ENCODE peak calls at places on chromosomes 5 and 9, in four cellular contexts. W is K562, Y is A549, H is ovary. A is an unnamed sample.

GRCh38 chr9:117722108-117722761 is 18.0 kb downstream of the TLR4 start:
- DNase-seq in H (no peak), W (no peak), Y (no peak), A (no peak)

GRCh38 chr9:95570150-95570549 is 53.4 kb upstream of the PTCH1 start:
- DNase-seq in Y (no peak), W (no peak), H (no peak), A (no peak)

GRCh38 chr5:116583085-116583766 is 8.6 kb upstream of the SEMA6A start:
- DNase-seq in H (no peak), Y (no peak), W (no peak), A (no peak)

GRCh38 chr5:2017540-2018389 is 135.0 kb upstream of the IRX4 start:
- DNase-seq in W (peak), Y (peak), H (no peak), A (no peak)

GRCh38 chr9:127873223-127873691 is 4.2 kb downstream of the AK1 start:
- DNase-seq in W (no peak), Y (no peak), H (peak), A (no peak)

GRCh38 chr9:33180526-33181184 is 13.5 kb upstream of the B4GALT1 start:
- DNase-seq in H (no peak), Y (no peak), W (no peak), A (no peak)

GRCh38 chr9:75889577-75889976 is 896 bp upstream of the PCSK5 start:
- DNase-seq in Y (no peak), W (no peak), H (no peak), A (no peak)

GRCh38 chr5:78893959-78894676 is 91.0 kb downstream of the ARSB start:
- DNase-seq in Y (no peak), H (no peak), W (no peak), A (no peak)

GRCh38 chr5:95446560-95447221 is 55.5 kb downstream of the FAM81B start:
- DNase-seq in W (no peak), Y (no peak), H (no peak), A (no peak)

GRCh38 chr5:75522025-75522424 is 10.3 kb downstream of the POLK start:
- DNase-seq in Y (no peak), H (no peak), W (no peak), A (no peak)

GRCh38 chr5:1541662-1542008 is 17.9 kb upstream of the LPCAT1 start:
- DNase-seq in H (no peak), W (no peak), Y (no peak), A (no peak)

GRCh38 chr5:136192015-136192525 is 892 bp downstream of the SMIM32 start:
- DNase-seq in Y (no peak), H (no peak), W (no peak), A (no peak)

GRCh38 chr9:76560481-76560891 is 101.5 kb downstream of the GCNT1 start:
- DNase-seq in Y (no peak), H (no peak), W (no peak), A (no peak)

GRCh38 chr9:88680505-88681160 is 145.7 kb downstream of the NXNL2 start:
- DNase-seq in Y (no peak), H (no peak), W (no peak), A (no peak)

GRCh38 chr9:100170085-100170484 is 71.0 kb downstream of the INVS start:
- DNase-seq in Y (no peak), H (no peak), W (no peak), A (no peak)

GRCh38 chr5:468401-468800 is 25.4 kb downstream of the EXOC3 start:
- DNase-seq in H (no peak), Y (no peak), W (no peak), A (no peak)

GRCh38 chr9:131745611-131746010 is 5.7 kb upstream of the RAPGEF1 start:
- DNase-seq in H (no peak), Y (no peak), W (no peak), A (no peak)

GRCh38 chr5:131720714-131721113 is 76.1 kb downstream of the FNIP1 start:
- DNase-seq in W (no peak), Y (no peak), H (no peak), A (no peak)

GRCh38 chr5:132264546-132265335 is 7.2 kb downstream of the PDLIM4 start:
- DNase-seq in W (no peak), H (no peak), Y (no peak), A (no peak)

GRCh38 chr5:84303315-84303714 is 81.4 kb downstream of the EDIL3 start:
- DNase-seq in Y (no peak), W (no peak), H (no peak), A (no peak)

GRCh38 chr9:128192601-128193371 is 1.4 kb upstream of the CIZ1 start:
- DNase-seq in H (peak), W (peak), Y (peak), A (peak)

GRCh38 chr9:83062653-83063527 is at the start of gene RASEF:
- DNase-seq in Y (peak), W (no peak), H (no peak), A (peak)

GRCh38 chr5:109682383-109682782 is 7.3 kb upstream of the MAN2A1 start:
- DNase-seq in H (no peak), Y (no peak), W (no peak), A (no peak)

GRCh38 chr5:146699729-146700430 is 178.7 kb downstream of the PPP2R2B start:
- DNase-seq in W (no peak), Y (no peak), H (no peak), A (no peak)

GRCh38 chr5:98698359-98698758 is 75.1 kb upstream of the RGMB start:
- DNase-seq in H (no peak), Y (no peak), W (no peak), A (no peak)
- H3K27ac ChIP-seq in H (no peak), Y (no peak), W (no peak), A (no peak)

DNA sequence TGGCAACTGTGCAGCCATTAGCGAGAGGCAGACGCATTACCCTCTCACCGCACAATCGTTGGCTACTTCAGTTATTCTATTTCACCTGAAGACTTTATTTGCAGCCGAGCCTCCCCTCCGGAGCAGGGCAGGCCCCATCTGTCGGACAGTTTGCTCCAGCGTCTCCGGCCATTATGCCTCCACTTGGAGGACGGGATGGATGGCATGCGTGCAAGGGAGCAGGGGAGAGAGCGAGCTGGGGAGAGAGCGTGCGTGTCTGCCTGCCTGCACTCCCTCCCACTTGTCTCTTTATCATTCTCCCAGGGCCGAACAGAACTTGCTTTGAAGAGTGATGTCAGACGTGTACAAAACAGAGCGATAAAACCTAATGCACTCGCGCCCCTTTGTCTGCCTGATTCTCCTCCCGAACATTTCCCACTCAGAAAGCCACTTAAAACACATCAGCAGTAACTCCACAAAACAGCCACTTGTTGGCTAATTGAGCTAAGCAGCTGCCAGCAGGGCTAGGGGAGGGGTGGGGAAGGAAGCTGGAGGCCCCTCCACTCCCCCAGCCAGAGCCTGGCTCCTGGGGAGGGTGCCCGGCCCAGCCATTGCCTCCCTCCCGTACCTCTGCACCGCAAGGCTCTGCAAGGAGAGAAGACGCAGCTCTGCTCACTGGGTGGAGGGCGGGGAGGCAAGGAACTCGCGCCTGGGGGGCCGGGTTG is 43.4 kb upstream of the FUBP3 start:
- DNase-seq in W (peak), H (peak), Y (no peak), A (no peak)
- H3K27ac ChIP-seq in W (peak), H (no peak), Y (no peak), A (no peak)

GRCh38 chr9:98108540-98109031 is 10.4 kb downstream of the TRIM14 start:
- DNase-seq in W (no peak), H (no peak), Y (no peak), A (no peak)

GRCh38 chr9:98104445-98104881 is 14.6 kb downstream of the TRIM14 start:
- DNase-seq in Y (no peak), W (no peak), H (no peak), A (no peak)

GRCh38 chr9:98101868-98102273 is 17.2 kb downstream of the TRIM14 start:
- DNase-seq in H (no peak), W (no peak), Y (no peak), A (no peak)

GRCh38 chr9:98107926-98108325 is 11.1 kb downstream of the TRIM14 start:
- DNase-seq in H (no peak), W (no peak), Y (no peak), A (no peak)

DNA sequence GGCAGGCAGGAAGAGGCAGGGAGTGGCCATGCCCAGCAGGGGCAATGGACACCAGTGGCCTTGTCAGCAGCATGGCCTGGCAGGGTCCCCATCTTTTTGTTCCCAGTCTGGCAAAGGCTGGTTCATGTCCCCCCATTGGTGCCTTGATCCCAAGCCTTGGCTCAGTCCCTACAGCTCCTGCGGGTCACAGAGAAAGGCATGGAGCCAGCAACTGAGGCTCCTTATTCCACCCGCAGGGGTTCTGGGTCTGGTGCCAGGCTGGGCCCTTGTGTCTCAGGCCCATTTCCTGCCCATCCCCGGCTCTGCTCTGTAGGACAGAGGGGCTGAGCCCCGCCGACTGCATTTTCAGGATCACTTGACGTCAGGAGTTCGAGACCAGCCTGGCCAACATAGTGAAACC is 14.0 kb downstream of the TRIM14 start:
- DNase-seq in H (no peak), W (no peak), Y (no peak), A (no peak)
- H3K27ac ChIP-seq in H (no peak), W (no peak), Y (no peak), A (no peak)

GRCh38 chr5:68012429-68012828 is 203.1 kb upstream of the PIK3R1 start:
- DNase-seq in H (no peak), Y (no peak), W (no peak), A (no peak)

GRCh38 chr5:68015381-68015780 is 200.2 kb upstream of the PIK3R1 start:
- DNase-seq in Y (no peak), W (no peak), H (no peak), A (no peak)

GRCh38 chr5:68012831-68013230 is 202.7 kb upstream of the PIK3R1 start:
- DNase-seq in W (no peak), H (no peak), Y (no peak), A (no peak)

GRCh38 chr5:68011801-68012200 is 203.8 kb upstream of the PIK3R1 start:
- DNase-seq in W (no peak), H (no peak), Y (no peak), A (no peak)

GRCh38 chr5:68015933-68016332 is 199.6 kb upstream of the PIK3R1 start:
- DNase-seq in H (no peak), Y (no peak), W (no peak), A (no peak)
- H3K27ac ChIP-seq in H (no peak), Y (no peak), W (no peak), A (no peak)

GRCh38 chr5:107666051-107666655 is 4.6 kb downstream of the EFNA5 start:
- DNase-seq in W (no peak), Y (no peak), H (no peak), A (no peak)
- H3K27ac ChIP-seq in W (no peak), Y (peak), H (no peak), A (peak)

GRCh38 chr5:15008476-15008875 is 136.9 kb upstream of the ANKH start:
- DNase-seq in Y (peak), W (no peak), H (peak), A (peak)

GRCh38 chr5:15009420-15009819 is 137.8 kb upstream of the ANKH start:
- DNase-seq in W (no peak), Y (peak), H (no peak), A (peak)

GRCh38 chr5:15004506-15004905 is 132.9 kb upstream of the ANKH start:
- DNase-seq in H (no peak), Y (no peak), W (no peak), A (no peak)

GRCh38 chr5:15008911-15009310 is 137.3 kb upstream of the ANKH start:
- DNase-seq in W (no peak), Y (no peak), H (peak), A (no peak)

DNA sequence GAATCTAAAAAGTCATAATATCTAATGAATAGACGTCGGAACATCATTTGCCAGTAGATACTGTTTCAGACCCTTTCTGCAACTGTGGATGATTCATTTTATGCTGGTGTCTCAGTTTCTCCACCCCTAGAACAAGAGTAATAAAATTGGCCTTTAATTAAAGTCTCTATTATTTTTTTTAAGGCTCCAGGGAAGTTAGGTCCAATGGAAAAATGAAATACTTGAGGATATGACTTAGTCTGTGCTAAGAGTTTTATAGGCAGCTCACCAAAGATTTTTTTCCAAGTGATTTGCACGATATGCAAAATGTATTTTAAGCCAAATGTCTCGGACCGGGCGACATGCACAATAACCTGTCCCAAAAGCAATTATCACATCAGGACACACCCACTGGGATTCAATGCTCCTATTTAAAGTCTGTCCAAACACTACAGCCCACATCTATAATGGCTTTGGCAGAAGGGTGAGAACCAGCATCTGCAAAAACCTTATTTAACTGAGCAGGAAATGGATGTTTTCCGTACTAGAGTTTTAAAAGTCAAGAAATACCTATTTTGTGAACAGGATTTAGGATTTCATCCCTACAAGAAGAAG is 136.1 kb upstream of the ANKH start:
- DNase-seq in H (no peak), Y (no peak), W (no peak), A (no peak)
- H3K27ac ChIP-seq in H (no peak), Y (peak), W (no peak), A (no peak)

DNA sequence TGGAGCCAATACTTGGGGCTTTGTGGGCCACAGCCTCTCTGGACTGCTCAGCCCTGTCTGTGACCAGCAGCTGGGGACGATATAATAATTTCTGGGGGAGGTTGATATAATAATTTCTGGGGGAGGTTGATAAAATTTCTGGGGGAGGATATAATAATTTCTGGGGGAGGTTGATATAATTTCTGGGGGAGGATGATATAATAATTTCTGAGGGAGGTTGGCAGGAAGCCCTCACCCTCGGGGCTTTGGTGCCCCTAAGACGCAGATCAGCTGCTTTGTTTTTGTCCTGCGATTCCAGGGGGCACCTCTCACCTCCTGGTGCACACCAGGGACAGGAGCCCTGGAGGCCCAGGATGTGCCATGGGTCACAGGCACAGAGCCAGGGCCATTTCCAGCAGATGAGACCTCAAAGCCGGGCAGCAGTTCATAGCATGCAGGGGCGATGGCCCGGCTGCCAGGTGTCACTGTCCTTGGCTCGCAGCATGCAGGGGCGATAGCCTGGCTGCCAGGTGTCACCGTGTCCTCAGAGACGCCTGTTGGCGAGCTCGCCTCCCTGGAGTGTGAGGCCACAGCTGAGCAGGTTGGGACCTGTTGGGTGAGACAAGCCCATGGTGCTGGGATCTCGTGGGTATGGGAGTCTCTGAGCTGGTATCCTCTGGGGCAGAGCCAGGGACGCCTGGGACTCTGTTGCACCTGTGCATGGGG is 3.8 kb upstream of the TOR4A start:
- DNase-seq in H (no peak), Y (no peak), W (peak), A (no peak)
- H3K27ac ChIP-seq in H (no peak), Y (no peak), W (no peak), A (no peak)

GRCh38 chr5:174229640-174230350 is 184.3 kb downstream of the NSG2 start:
- DNase-seq in Y (no peak), H (no peak), W (no peak), A (no peak)
- H3K27ac ChIP-seq in Y (no peak), H (no peak), W (no peak), A (no peak)

DNA sequence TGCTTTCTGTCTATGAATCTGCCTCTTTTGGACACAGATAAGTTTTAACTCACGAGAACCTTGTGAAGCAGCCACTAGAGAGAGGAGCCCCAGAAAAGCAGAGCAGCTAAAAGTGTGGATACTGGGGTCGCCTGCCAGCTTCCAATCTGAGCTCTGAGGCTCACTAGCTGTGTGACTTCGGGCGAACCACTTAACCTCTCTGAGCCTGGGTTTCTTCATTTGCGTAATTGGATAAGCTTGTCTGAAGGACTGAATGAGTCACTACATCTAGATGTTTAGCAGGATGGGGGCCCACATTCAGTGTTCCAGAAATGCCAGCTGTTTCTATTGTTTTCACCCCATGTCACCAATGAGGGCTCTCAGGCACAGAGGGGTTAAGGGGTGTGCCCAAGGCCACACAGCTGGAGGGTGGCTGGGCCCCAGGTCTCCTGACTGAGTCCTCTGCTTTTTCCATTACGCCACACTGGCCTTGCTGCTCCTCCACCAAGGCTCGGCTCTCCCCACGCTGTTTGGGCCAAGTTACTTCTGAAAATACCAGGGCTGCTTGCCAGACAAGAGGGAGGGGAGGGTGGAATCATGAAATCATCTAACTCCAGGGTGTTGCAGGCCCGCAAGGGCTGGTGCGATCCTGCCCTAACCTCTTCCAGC is 36.2 kb downstream of the SH3PXD2B start:
- DNase-seq in W (no peak), Y (no peak), H (peak), A (no peak)
- H3K27ac ChIP-seq in W (no peak), Y (peak), H (peak), A (no peak)

GRCh38 chr5:32536246-32536645 is 49.1 kb upstream of the SUB1 start:
- DNase-seq in Y (no peak), H (no peak), W (no peak), A (no peak)
- H3K27ac ChIP-seq in Y (peak), H (no peak), W (no peak), A (no peak)